ENCODE peak calls at places on chromosomes 5 and 9, in four cellular contexts. V is A549; F is CD8-positive, alpha-beta memory T cell; O is activated T-helper 1 cell treated with Interleukin-2 at 50 U/mL for 16 hours. T is an unnamed sample.
A peak's percentile ranks its signal among the peaks of the same experiment; 100 is the strongest.

GRCh38 chr5:41532485-41532884 is 22.1 kb upstream of the PLCXD3 start:
- DNase-seq in O (no peak), F (no peak), V (no peak), T (no peak)

GRCh38 chr9:95067057-95067456 is 250.5 kb downstream of the FANCC start:
- DNase-seq in O (no peak), V (no peak), F (no peak), T (no peak)

GRCh38 chr5:9194509-9194908 is 351.4 kb downstream of the SEMA5A start:
- DNase-seq in V (no peak), O (no peak), F (no peak), T (no peak)

GRCh38 chr9:127927457-127928231 is 2.9 kb downstream of the PIP5KL1 start:
- DNase-seq in F (peak; percentile 87), V (no peak), O (peak; percentile 61), T (no peak)

GRCh38 chr9:71120439-71121247 is 778 bp downstream of the TRPM3 start:
- DNase-seq in O (no peak), F (no peak), V (no peak), T (no peak)

GRCh38 chr9:114386886-114387677 is 700 bp downstream of the AKNA start:
- DNase-seq in F (peak; percentile 52), V (no peak), O (no peak), T (peak; percentile 58)

GRCh38 chr9:20225841-20226240 is 396.5 kb downstream of the MLLT3 start:
- DNase-seq in V (no peak), O (no peak), F (no peak), T (no peak)

GRCh38 chr5:67413749-67414148 is 217.2 kb upstream of the CD180 start:
- DNase-seq in V (no peak), F (no peak), O (no peak), T (no peak)

GRCh38 chr5:106801554-106801953 is 869.2 kb downstream of the EFNA5 start:
- DNase-seq in F (no peak), V (no peak), O (no peak), T (no peak)

GRCh38 chr5:178215263-178216002 is 11.1 kb downstream of the HNRNPAB start:
- DNase-seq in V (no peak), O (no peak), F (no peak), T (no peak)

GRCh38 chr5:139017624-139018023 is 142.5 kb upstream of the LRRTM2 start:
- DNase-seq in V (no peak), F (no peak), O (no peak), T (no peak)

GRCh38 chr9:116230233-116230632 is 76.6 kb downstream of the PAPPA start:
- DNase-seq in F (no peak), O (no peak), V (no peak), T (no peak)

GRCh38 chr9:35864695-35865255 is 5.4 kb downstream of the OR13J1 start:
- DNase-seq in V (no peak), O (no peak), F (no peak), T (no peak)

GRCh38 chr9:16611969-16612368 is 258.5 kb downstream of the BNC2 start:
- DNase-seq in O (no peak), V (no peak), F (no peak), T (no peak)

GRCh38 chr9:136901516-136902258 is 15.4 kb downstream of the TRAF2 start:
- DNase-seq in O (peak; percentile 26), F (peak; percentile 79), V (peak; percentile 92), T (no peak)

GRCh38 chr9:89839952-89840351 is 235.1 kb downstream of the GADD45G start:
- DNase-seq in O (no peak), V (no peak), F (no peak), T (no peak)

GRCh38 chr9:136329211-136329627 is 1.9 kb downstream of the GPSM1 start:
- DNase-seq in V (no peak), O (no peak), F (no peak), T (no peak)

GRCh38 chr5:175696139-175696854 is 38.4 kb downstream of the HRH2 start:
- DNase-seq in O (peak; percentile 54), F (peak; percentile 65), V (peak; percentile 73), T (peak; percentile 26)

GRCh38 chr5:67211926-67212325 is 15.3 kb upstream of the CD180 start:
- DNase-seq in V (peak; percentile 48), O (no peak), F (no peak), T (no peak)

GRCh38 chr5:1769017-1769640 is 30.5 kb downstream of the MRPL36 start:
- DNase-seq in F (peak; percentile 41), O (no peak), V (no peak), T (no peak)

GRCh38 chr5:173881811-173882575 is 6.2 kb upstream of the CPEB4 start:
- DNase-seq in O (no peak), V (no peak), F (no peak), T (no peak)

GRCh38 chr5:98768160-98769005 is 5.1 kb upstream of the RGMB start:
- DNase-seq in F (peak; percentile 46), O (no peak), V (peak; percentile 52), T (peak; percentile 29)

GRCh38 chr5:62143268-62144229 is 162.5 kb upstream of the KIF2A start:
- DNase-seq in O (no peak), F (no peak), V (peak; percentile 25), T (no peak)

GRCh38 chr5:13348568-13348967 is 595.9 kb downstream of the DNAH5 start:
- DNase-seq in F (no peak), V (no peak), O (no peak), T (no peak)

GRCh38 chr5:14369780-14370179 is 211.8 kb upstream of the OTULINL start:
- DNase-seq in V (no peak), O (no peak), F (no peak), T (no peak)

GRCh38 chr9:3186751-3187150 is 339.1 kb downstream of the RFX3 start:
- DNase-seq in O (no peak), V (no peak), F (no peak), T (no peak)

GRCh38 chr9:135883410-135884089 is 23.8 kb downstream of the CAMSAP1 start:
- DNase-seq in F (no peak), V (no peak), O (no peak), T (no peak)

GRCh38 chr9:107866912-107867311 is 377.3 kb upstream of the KLF4 start:
- DNase-seq in F (no peak), V (no peak), O (no peak), T (no peak)

GRCh38 chr5:80238778-80239679 is 16.8 kb downstream of the SERINC5 start:
- DNase-seq in F (no peak), O (no peak), V (no peak), T (peak; percentile 56)

GRCh38 chr9:128072144-128073021 is 4.4 kb downstream of the SLC25A25 start:
- DNase-seq in O (peak; percentile 32), V (peak; percentile 62), F (peak; percentile 71), T (peak; percentile 78)

GRCh38 chr5:66440202-66440680 is 156.0 kb upstream of the MAST4 start:
- DNase-seq in F (no peak), O (no peak), V (no peak), T (peak; percentile 83)

GRCh38 chr5:55601209-55601618 is 66.5 kb upstream of the PLPP1 start:
- DNase-seq in O (no peak), F (no peak), V (peak; percentile 96), T (peak; percentile 90)

GRCh38 chr9:93807166-93808013 is 147.8 kb downstream of the BARX1 start:
- DNase-seq in O (no peak), F (no peak), V (no peak), T (no peak)

GRCh38 chr5:68249520-68249919 is 34.0 kb downstream of the PIK3R1 start:
- DNase-seq in F (no peak), V (no peak), O (no peak), T (no peak)

GRCh38 chr5:132229236-132229635 is 1.6 kb upstream of the P4HA2 start:
- DNase-seq in V (no peak), F (no peak), O (no peak), T (no peak)

GRCh38 chr9:74742792-74743389 is 144.8 kb downstream of the TRPM6 start:
- DNase-seq in V (peak; percentile 33), F (no peak), O (no peak), T (no peak)

GRCh38 chr5:55593115-55593472 is 58.3 kb upstream of the PLPP1 start:
- DNase-seq in V (no peak), O (no peak), F (no peak), T (no peak)

T was measured in uterus.